ENCODE peak calls at places on chromosomes 7 and 10, in ten cellular contexts. J is uterus; D is neuronal stem cell; H is cardiac muscle cell; R is fibroblast of lung; E is CD4-positive, CD25-positive, alpha-beta regulatory T cell; A is GM23338; V is A549; O is endothelial cell of umbilical vein; Y is naive thymus-derived CD4-positive, alpha-beta T cell. Z is an unnamed sample.
A peak's percentile ranks its signal among the peaks of the same experiment; 100 is the strongest.

GRCh38 chr7:16129431-16130126 is 291.8 kb downstream of the CRPPA start:
- DNase-seq in D (no peak), O (peak; percentile 55), R (peak; percentile 89), J (no peak), E (no peak), Y (no peak), V (no peak), H (peak; percentile 61), A (no peak), Z (no peak)

GRCh38 chr7:107660381-107661080 is at the start of gene SLC26A4:
- DNase-seq in D (peak; percentile 33), E (no peak), R (no peak), Y (no peak), H (peak; percentile 5), A (peak; percentile 64), O (no peak), V (no peak), J (no peak), Z (no peak)

GRCh38 chr7:45919947-45920542 is 1.0 kb downstream of the IGFBP3 start:
- DNase-seq in E (no peak), V (no peak), R (peak; percentile 21), H (no peak), O (no peak), Y (no peak), A (no peak), J (no peak), D (no peak), Z (no peak)

GRCh38 chr10:116385994-116386809 is 41.4 kb upstream of the PNLIPRP3 start:
- DNase-seq in V (no peak), O (peak; percentile 39), Y (no peak), J (no peak), A (peak; percentile 82), H (peak; percentile 49), E (no peak), D (peak; percentile 36), R (peak; percentile 23), Z (peak; percentile 9)

GRCh38 chr7:131166066-131166465 is 161.6 kb upstream of the MKLN1 start:
- DNase-seq in E (no peak), O (no peak), V (no peak), J (no peak), R (peak; percentile 88), Y (no peak), A (no peak), H (peak; percentile 19), D (no peak), Z (no peak)

GRCh38 chr10:132131581-132132250 is 55.0 kb upstream of the DPYSL4 start:
- DNase-seq in Y (no peak), O (no peak), J (no peak), D (no peak), A (no peak), E (no peak), V (no peak), R (no peak), H (no peak), Z (no peak)

GRCh38 chr10:132296671-132297443 is 10.9 kb downstream of the STK32C start:
- DNase-seq in Y (no peak), O (no peak), R (no peak), E (no peak), D (no peak), A (no peak), H (no peak), J (no peak), V (no peak), Z (no peak)

GRCh38 chr10:91590904-91591791 is 41.7 kb downstream of the PPP1R3C start:
- DNase-seq in O (peak; percentile 95), Y (no peak), H (peak; percentile 78), D (no peak), A (no peak), E (no peak), R (peak; percentile 87), V (peak; percentile 66), J (peak; percentile 76), Z (peak; percentile 86)

GRCh38 chr7:99193527-99194214 is 14.2 kb downstream of the KPNA7 start:
- DNase-seq in J (no peak), Y (no peak), O (no peak), D (no peak), H (peak; percentile 70), A (no peak), E (no peak), V (no peak), R (peak; percentile 80), Z (no peak)

GRCh38 chr10:33799281-33799943 is 464.9 kb upstream of the NRP1 start:
- DNase-seq in E (no peak), R (peak; percentile 29), D (no peak), J (no peak), O (no peak), A (no peak), V (no peak), H (peak; percentile 43), Y (no peak), Z (no peak)

GRCh38 chr10:131732631-131733127 is 168.1 kb upstream of the PPP2R2D start:
- DNase-seq in R (no peak), J (no peak), V (no peak), Y (no peak), H (no peak), A (no peak), D (no peak), O (no peak), E (no peak), Z (no peak)

GRCh38 chr7:5586279-5586962 is 162.8 kb upstream of the TNRC18 start:
- DNase-seq in J (no peak), H (no peak), R (no peak), O (no peak), V (no peak), D (no peak), A (peak; percentile 36), Y (no peak), E (no peak), Z (no peak)

GRCh38 chr7:50509459-50509858 is 55.7 kb downstream of the DDC start:
- DNase-seq in D (no peak), H (no peak), O (no peak), V (no peak), R (no peak), A (no peak), Y (no peak), E (no peak), J (no peak), Z (peak; percentile 11)

GRCh38 chr10:97584798-97585438 is 729 bp downstream of the HOGA1 start:
- DNase-seq in R (no peak), V (no peak), D (no peak), J (no peak), A (no peak), E (no peak), Y (no peak), O (no peak), H (no peak), Z (no peak)
- H3K4me3 ChIP-seq in R (no peak overlapping the region), V (peak overlapping the region; percentile 19), D (no peak overlapping the region), J (no peak overlapping the region), A (no peak overlapping the region), E (no peak overlapping the region), Y (no peak overlapping the region), O (no peak overlapping the region), H (no peak overlapping the region), Z (no peak overlapping the region)

GRCh38 chr10:4383683-4384082 is 442.3 kb upstream of the AKR1E2 start:
- DNase-seq in D (no peak), J (no peak), R (peak; percentile 21), H (peak; percentile 7), V (no peak), Y (no peak), E (no peak), A (no peak), O (no peak), Z (no peak)

GRCh38 chr10:4384254-4384653 is 441.8 kb upstream of the AKR1E2 start:
- DNase-seq in O (peak; percentile 89), V (no peak), Y (no peak), H (peak; percentile 5), D (no peak), A (no peak), R (peak; percentile 72), E (no peak), J (no peak), Z (no peak)

GRCh38 chr10:4382811-4383210 is 443.2 kb upstream of the AKR1E2 start:
- DNase-seq in O (no peak), V (no peak), R (no peak), Y (no peak), A (no peak), E (no peak), D (no peak), H (no peak), J (no peak), Z (no peak)

GRCh38 chr10:4390219-4390618 is 435.8 kb upstream of the AKR1E2 start:
- DNase-seq in J (no peak), E (no peak), H (peak; percentile 7), Y (no peak), A (no peak), D (no peak), O (no peak), R (no peak), V (no peak), Z (no peak)

GRCh38 chr10:4385491-4385890 is 440.5 kb upstream of the AKR1E2 start:
- DNase-seq in E (no peak), V (no peak), R (no peak), D (no peak), Y (no peak), H (no peak), O (no peak), J (no peak), A (no peak), Z (no peak)
- H3K27ac ChIP-seq in E (no peak overlapping the region), V (no peak overlapping the region), R (no peak overlapping the region), D (no peak overlapping the region), Y (no peak overlapping the region), H (no peak overlapping the region), O (no peak overlapping the region), J (no peak overlapping the region), A (no peak overlapping the region), Z (no peak overlapping the region)

DNA sequence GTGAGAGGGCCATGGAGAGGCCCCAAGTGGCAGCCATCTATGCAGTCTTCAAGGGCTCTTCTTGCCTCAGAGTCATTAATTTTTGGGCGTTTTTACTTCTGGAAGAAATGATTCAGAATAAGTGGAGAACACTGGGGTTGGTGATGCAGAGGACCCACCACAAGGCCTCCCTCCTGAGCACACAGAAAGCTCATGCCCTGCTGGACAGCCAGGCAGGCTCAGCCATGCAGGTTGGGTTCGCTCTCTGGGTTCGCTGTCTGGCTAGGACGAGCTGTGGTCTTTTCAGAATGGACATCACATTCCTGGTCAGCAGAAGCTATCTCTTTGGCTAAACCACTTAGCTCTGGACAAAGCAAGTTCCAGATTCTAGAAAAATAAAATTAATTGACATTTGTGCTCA is 480.8 kb downstream of the RPS24 start:
- DNase-seq in A (no peak), E (no peak), R (no peak), O (no peak), Y (no peak), H (no peak), J (no peak), D (no peak), V (no peak), Z (no peak)
- H3K4me1 ChIP-seq in A (no peaks in the 10 kb centered on the region), E (no peaks in the 10 kb centered on the region), R (no peaks in the 10 kb centered on the region), O (no peaks in the 10 kb centered on the region), Y (no peaks in the 10 kb centered on the region), H (no peaks in the 10 kb centered on the region), J (peaks cover 24% of the 10 kb centered on the region), D (peaks cover 6% of the 10 kb centered on the region), V (no peaks in the 10 kb centered on the region), Z (no peaks in the 10 kb centered on the region)

GRCh38 chr10:130138479-130138866 is 2.3 kb downstream of the GLRX3 start:
- DNase-seq in H (peak; percentile 21), E (no peak), J (no peak), Y (no peak), A (no peak), O (peak; percentile 53), R (peak; percentile 66), V (peak; percentile 85), D (no peak), Z (peak; percentile 55)
- H3K4me3 ChIP-seq in H (no peak overlapping the region), E (no peak overlapping the region), J (no peak overlapping the region), Y (no peak overlapping the region), A (peak overlapping the region; percentile 85), O (no peak overlapping the region), R (peak overlapping the region; percentile 79), V (peak overlapping the region; percentile 98), D (no peak overlapping the region), Z (no peak overlapping the region)

GRCh38 chr7:151719031-151719894 is 157.7 kb downstream of the PRKAG2 start:
- DNase-seq in V (no peak), H (no peak), O (no peak), E (no peak), A (no peak), Y (no peak), R (no peak), J (no peak), D (no peak), Z (no peak)
- H3K27ac ChIP-seq in V (peak overlapping the region; percentile 61), H (peak overlapping the region; percentile 65), O (no peak overlapping the region), E (no peak overlapping the region), A (no peak overlapping the region), Y (no peak overlapping the region), R (no peak overlapping the region), J (no peak overlapping the region), D (no peak overlapping the region), Z (no peak overlapping the region)